ENCODE peak calls at places on chromosomes 3 and 15, in seven cellular contexts. G is mesothelial cell of epicardium, B is NCI-H524, R is osteocyte, H is NCI-H1105 treated with DMSO at 0.1 percent for 48 hours, V is astrocyte of the cerebellum, W is adrenal gland. F is an unnamed sample.

GRCh38 chr15:71708052-71708432 is 102.3 kb upstream of the NR2E3 start:
- DNase-seq in H (no peak), W (no peak), R (no peak), B (no peak), G (no peak), V (no peak), F (no peak)

GRCh38 chr3:52218953-52219650 is 6.3 kb downstream of the TLR9 start:
- DNase-seq in W (no peak), B (no peak), V (no peak), H (no peak), G (no peak), R (no peak), F (peak)

GRCh38 chr3:141308588-141309218 is 59.6 kb upstream of the ZBTB38 start:
- DNase-seq in G (no peak), W (peak), H (peak), B (peak), R (no peak), V (no peak), F (peak)

GRCh38 chr15:89893027-89893426 is 767 bp downstream of the AP3S2 start:
- DNase-seq in H (no peak), G (no peak), R (no peak), V (no peak), B (no peak), W (no peak), F (no peak)

GRCh38 chr3:185253645-185254410 is at the start of gene EHHADH:
- DNase-seq in H (peak), V (no peak), G (no peak), W (peak), B (peak), R (no peak), F (peak)

GRCh38 chr15:29854413-29854812 is 32.1 kb upstream of the TJP1 start:
- DNase-seq in W (no peak), R (no peak), V (no peak), H (no peak), B (no peak), G (no peak), F (no peak)

GRCh38 chr3:141960731-141961130 is 84.3 kb downstream of the ATP1B3 start:
- DNase-seq in R (peak), B (peak), W (no peak), G (no peak), H (no peak), V (no peak), F (no peak)

GRCh38 chr3:149299938-149300791 is 33.3 kb downstream of the TM4SF18 start:
- DNase-seq in V (peak), B (peak), W (peak), H (peak), G (no peak), R (no peak), F (no peak)

GRCh38 chr15:50315814-50316630 is 39.0 kb downstream of the GABPB1 start:
- DNase-seq in W (no peak), B (peak), R (no peak), G (no peak), H (peak), V (peak), F (no peak)

GRCh38 chr15:46394463-46394862 is 759.6 kb downstream of the SQOR start:
- DNase-seq in G (no peak), R (no peak), B (no peak), H (no peak), W (no peak), V (no peak), F (no peak)

GRCh38 chr3:64084640-64085039 is 61.3 kb upstream of the PSMD6 start:
- DNase-seq in B (no peak), V (no peak), R (no peak), G (no peak), W (no peak), H (no peak), F (no peak)

GRCh38 chr15:78715439-78715838 is 74.4 kb upstream of the CHRNB4 start:
- DNase-seq in G (no peak), H (no peak), W (no peak), V (no peak), R (no peak), B (no peak), F (no peak)

GRCh38 chr3:126526668-126527005 is 2.7 kb downstream of the CHST13 start:
- DNase-seq in W (no peak), B (no peak), G (no peak), V (no peak), H (no peak), R (no peak), F (no peak)

GRCh38 chr3:125357032-125357658 is 18.0 kb downstream of the ZNF148 start:
- DNase-seq in R (no peak), H (peak), W (peak), V (no peak), G (no peak), B (peak), F (peak)

F was measured in left lung.